ENCODE peak calls at places on chromosome 12, in six cellular contexts. K is heart right ventricle, D is tibial artery, U is cardiac muscle cell, B is breast epithelium, W is globus pallidus. Y is an unnamed sample.

GRCh38 chr12:64611430-64612286 is 1.4 kb downstream of the RASSF3 start:
- DNase-seq in D (peak; percentile 49), U (peak; percentile 42), K (peak; percentile 53), W (peak; percentile 16), B (peak; percentile 54), Y (no peak)

GRCh38 chr12:3753549-3754284 is 808 bp upstream of the CRACR2A start:
- DNase-seq in D (peak; percentile 25), W (no peak), U (no peak), B (no peak), K (no peak), Y (no peak)

GRCh38 chr12:80622271-80622670 is 85.2 kb upstream of the MYF6 start:
- DNase-seq in U (no peak), B (no peak), W (no peak), D (no peak), K (no peak), Y (peak; percentile 75)

GRCh38 chr12:3253682-3254275 is 176.6 kb downstream of the TSPAN9 start:
- DNase-seq in B (no peak), W (no peak), K (peak; percentile 47), U (peak; percentile 53), D (no peak), Y (no peak)

GRCh38 chr12:68178774-68179439 is 19.4 kb upstream of the IFNG start:
- DNase-seq in U (no peak), K (no peak), B (no peak), W (no peak), D (no peak), Y (no peak)

GRCh38 chr12:29148958-29149690 is at the start of gene FAR2:
- DNase-seq in U (peak; percentile 35), K (peak; percentile 62), D (no peak), B (no peak), W (peak; percentile 39), Y (peak; percentile 25)

GRCh38 chr12:93819048-93819491 is 141.9 kb downstream of the CRADD start:
- DNase-seq in W (peak; percentile 86), K (peak; percentile 39), U (no peak), D (peak; percentile 72), B (peak; percentile 80), Y (peak; percentile 95)

GRCh38 chr12:117064596-117064995 is 34.6 kb downstream of the TESC start:
- DNase-seq in K (no peak), U (no peak), D (no peak), W (no peak), B (no peak), Y (no peak)

GRCh38 chr12:102059343-102059742 is 2.4 kb downstream of the WASHC3 start:
- DNase-seq in U (no peak), K (no peak), D (no peak), B (no peak), W (no peak), Y (no peak)

GRCh38 chr12:28500373-28501024 is 310.2 kb downstream of the CCDC91 start:
- DNase-seq in D (no peak), U (no peak), K (no peak), W (no peak), B (no peak), Y (no peak)

GRCh38 chr12:76020731-76021672 is 10.6 kb downstream of the PHLDA1 start:
- DNase-seq in D (no peak), U (no peak), K (no peak), W (no peak), B (no peak), Y (no peak)

GRCh38 chr12:95473440-95473946 is 459 bp upstream of the METAP2 start:
- DNase-seq in B (peak; percentile 41), K (no peak), D (peak; percentile 51), W (no peak), U (peak; percentile 58), Y (peak; percentile 59)

GRCh38 chr12:43029971-43030370 is 440.4 kb upstream of the PRICKLE1 start:
- DNase-seq in B (no peak), U (no peak), W (no peak), K (no peak), D (no peak), Y (no peak)

GRCh38 chr12:94203181-94203546 is 54.8 kb downstream of the PLXNC1 start:
- DNase-seq in D (no peak), K (no peak), B (no peak), W (no peak), U (no peak), Y (no peak)